ENCODE peak calls at places on chromosomes 12 and 14, in five cellular contexts. H is brain microvascular endothelial cell, Z is pancreas, M is fibroblast of the aortic adventitia, D is left ventricle myocardium inferior. V is an unnamed sample.

GRCh38 chr14:68813318-68813838 is 20.5 kb upstream of the ZFP36L1 start:
- DNase-seq in M (no peak), D (no peak), Z (no peak), H (no peak), V (no peak)

GRCh38 chr14:64812412-64812811 is 67.3 kb downstream of the SPTB start:
- DNase-seq in D (no peak), M (no peak), Z (peak), H (no peak), V (no peak)

GRCh38 chr12:110546339-110546738 is 36.8 kb downstream of the PPTC7 start:
- DNase-seq in Z (no peak), D (no peak), M (peak), H (peak), V (peak)

GRCh38 chr12:39905152-39905551 is 200.7 kb downstream of the SLC2A13 start:
- DNase-seq in D (peak), Z (no peak), M (peak), H (no peak), V (peak)

GRCh38 chr12:10392394-10392930 is 2.6 kb upstream of the KLRK1 start:
- DNase-seq in Z (no peak), M (peak), D (peak), H (peak), V (peak)

GRCh38 chr12:84502907-84503787 is 409.5 kb downstream of the SLC6A15 start:
- DNase-seq in M (peak), H (peak), D (no peak), Z (no peak), V (peak)

GRCh38 chr14:99357151-99357550 is 85.2 kb upstream of the BCL11B start:
- DNase-seq in H (no peak), M (no peak), Z (no peak), D (no peak), V (no peak)

GRCh38 chr12:57048423-57048822 is 1.5 kb downstream of the MYO1A start:
- DNase-seq in D (no peak), H (no peak), Z (no peak), M (no peak), V (no peak)

GRCh38 chr14:64720190-64720589 is 16.0 kb downstream of the PLEKHG3 start:
- DNase-seq in M (no peak), D (no peak), H (peak), Z (peak), V (peak)

GRCh38 chr12:71710276-71711125 is 24.6 kb downstream of the TMEM19 start:
- DNase-seq in M (peak), H (peak), D (no peak), Z (no peak), V (peak)

GRCh38 chr12:94170690-94171594 is 22.6 kb downstream of the PLXNC1 start:
- DNase-seq in H (no peak), D (peak), M (no peak), Z (no peak), V (no peak)

GRCh38 chr14:24013654-24014514 is 25.2 kb downstream of the DHRS4L2 start:
- DNase-seq in Z (no peak), D (no peak), H (peak), M (peak), V (peak)

GRCh38 chr14:105210266-105211025 is 29.3 kb upstream of the NUDT14 start:
- DNase-seq in Z (no peak), D (no peak), H (no peak), M (no peak), V (no peak)

GRCh38 chr14:23053426-23053825 is 3.9 kb downstream of the CDH24 start:
- DNase-seq in M (no peak), H (no peak), D (no peak), Z (no peak), V (no peak)

GRCh38 chr14:75359098-75359497 is 68.7 kb upstream of the JDP2 start:
- DNase-seq in M (no peak), H (no peak), D (no peak), Z (no peak), V (no peak)

GRCh38 chr14:77008541-77008940 is 20.0 kb downstream of the IRF2BPL start:
- DNase-seq in D (no peak), H (no peak), Z (no peak), M (no peak), V (no peak)

GRCh38 chr12:24948452-24948815 is 467 bp downstream of the BCAT1 start:
- DNase-seq in Z (no peak), D (no peak), H (no peak), M (peak), V (peak)

GRCh38 chr14:60515696-60516284 is 6.8 kb downstream of the SIX6 start:
- DNase-seq in Z (no peak), H (no peak), M (no peak), D (no peak), V (no peak)

GRCh38 chr12:131983026-131983425 is 33.3 kb downstream of the EP400 start:
- DNase-seq in D (no peak), M (no peak), H (no peak), Z (no peak), V (no peak)

GRCh38 chr12:112005419-112006395 is 7.3 kb downstream of the TMEM116 start:
- DNase-seq in Z (no peak), H (no peak), M (peak), D (no peak), V (peak)

GRCh38 chr12:34016361-34016760 is 5.9 kb upstream of the ALG10 start:
- DNase-seq in Z (no peak), H (no peak), D (no peak), M (no peak), V (no peak)
- TF ChIP-seq CTCF in Z (no peak), H (no peak), D (no peak), M (no peak), V (no peak)

GRCh38 chr12:54608156-54608555 is 19.7 kb upstream of the PPP1R1A start:
- DNase-seq in M (no peak), H (no peak), Z (no peak), D (no peak), V (no peak)
- H3K4me3 ChIP-seq in M (no peak), H (no peak), Z (no peak), D (no peak), V (no peak)

DNA sequence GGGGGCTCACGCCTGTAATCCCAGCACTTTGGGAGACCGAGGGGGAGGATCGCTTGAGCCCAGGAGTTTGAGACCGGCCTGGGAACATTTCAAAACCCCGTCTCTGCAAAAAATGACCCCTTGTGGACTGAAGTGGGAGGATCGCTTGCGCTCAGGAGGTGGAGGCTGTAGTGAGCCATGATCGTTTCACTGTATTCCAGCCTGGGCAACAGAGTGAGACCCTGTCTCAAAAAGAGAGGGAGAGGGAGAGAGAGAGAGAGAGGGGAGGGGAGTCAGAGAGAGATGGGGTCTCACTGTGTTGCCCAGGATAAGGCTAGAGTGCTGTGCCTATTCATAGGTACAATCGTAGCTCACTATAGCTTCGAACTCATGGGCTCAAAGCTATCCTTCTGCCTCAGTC is 2.8 kb downstream of the FGD4 start:
- DNase-seq in D (no peak), Z (no peak), H (no peak), M (no peak), V (no peak)
- TF ChIP-seq CTCF in D (no peak), Z (no peak), H (no peak), M (no peak), V (no peak)

DNA sequence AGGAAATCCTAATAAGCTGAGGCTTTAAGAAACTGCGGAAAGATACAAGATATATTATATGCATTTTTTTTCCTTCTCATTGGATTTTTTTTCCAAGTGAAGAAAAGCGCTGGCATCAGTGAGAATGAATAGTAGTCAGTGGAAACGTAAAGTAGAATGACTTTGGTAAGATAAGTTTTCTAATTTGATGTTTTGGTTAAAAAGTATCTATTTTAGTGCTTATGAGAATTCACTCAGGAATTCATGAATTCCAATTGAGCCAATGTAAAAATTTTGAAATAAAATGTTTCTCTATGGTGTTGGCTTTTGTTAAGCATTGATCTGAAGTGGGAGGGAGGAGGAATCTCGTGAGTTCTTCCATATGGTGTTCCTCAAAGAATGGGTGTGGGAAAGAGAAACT is 173.5 kb upstream of the FRMD6 start:
- DNase-seq in H (no peak), Z (no peak), D (no peak), M (peak), V (no peak)
- H3K4me3 ChIP-seq in H (no peak), Z (no peak), D (no peak), M (no peak), V (no peak)

DNA sequence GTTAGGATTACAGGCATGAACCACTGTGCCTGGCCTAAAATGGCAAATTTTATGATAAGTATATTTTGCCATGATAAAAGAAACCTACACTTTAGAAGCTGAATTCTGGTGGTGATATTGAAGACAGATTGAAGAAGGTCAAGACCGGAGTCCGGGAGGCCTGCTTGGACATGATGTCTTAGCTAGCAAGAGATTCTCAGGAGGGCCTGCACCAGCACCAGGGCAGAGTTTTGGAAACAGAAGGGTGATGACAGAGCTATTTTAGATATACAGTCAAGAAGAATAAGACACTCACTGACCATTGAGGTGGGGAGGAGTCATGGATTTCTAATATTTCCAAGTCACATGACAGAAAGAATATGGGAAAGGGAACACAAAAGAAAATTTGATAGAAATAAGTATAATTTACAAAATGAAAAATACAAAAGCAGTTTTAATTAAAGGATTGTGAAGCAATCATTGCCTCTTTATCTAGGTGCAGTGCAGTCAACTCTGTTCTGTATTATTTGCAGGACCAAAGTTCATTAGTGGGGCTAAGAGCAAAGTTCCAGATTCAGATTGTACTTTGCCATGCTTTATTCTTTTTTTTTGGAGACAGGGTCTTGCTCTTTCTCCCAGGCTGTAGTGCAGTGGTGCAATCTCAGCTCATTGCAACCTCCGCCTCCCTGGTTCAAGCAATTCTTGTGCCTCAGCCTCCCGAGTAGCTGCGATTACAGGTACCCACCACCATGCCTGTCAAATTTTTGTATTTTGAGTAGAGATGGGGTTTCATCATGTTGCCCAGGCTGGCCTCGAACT is 9.3 kb upstream of the PPP4R3A start:
- DNase-seq in M (no peak), H (no peak), Z (no peak), D (no peak), V (no peak)
- TF ChIP-seq CTCF in M (no peak), H (no peak), Z (no peak), D (no peak), V (no peak)